ENCODE peak calls at places on chromosome 11, in five cellular contexts. One of them, this sample, is unnamed.

GRCh38 chr11:73758451-73758850 is 2.4 kb downstream of the RAB6A start:
- DNase-seq in astrocyte: no peak
- DNase-seq in hepatocyte: no peak
- DNase-seq in uterus: no peak
- DNase-seq in AG09309: no peak
- DNase-seq in this sample: no peak

GRCh38 chr11:11348303-11348702 is 4.7 kb downstream of the CSNK2A3 start:
- DNase-seq in astrocyte: no peak
- DNase-seq in hepatocyte: no peak
- DNase-seq in uterus: no peak
- DNase-seq in AG09309: no peak
- DNase-seq in this sample: no peak

GRCh38 chr11:110376711-110377324 is 52.9 kb upstream of the FDX1 start:
- DNase-seq in astrocyte: peak
- DNase-seq in hepatocyte: peak
- DNase-seq in uterus: peak
- DNase-seq in AG09309: peak
- DNase-seq in this sample: peak

GRCh38 chr11:129458756-129459535 is 83.3 kb downstream of the BARX2 start:
- DNase-seq in astrocyte: no peak
- DNase-seq in hepatocyte: peak
- DNase-seq in uterus: no peak
- DNase-seq in AG09309: no peak
- DNase-seq in this sample: no peak

GRCh38 chr11:98495016-98495415 is 525.7 kb upstream of the CNTN5 start:
- DNase-seq in astrocyte: no peak
- DNase-seq in hepatocyte: no peak
- DNase-seq in uterus: no peak
- DNase-seq in AG09309: no peak
- DNase-seq in this sample: no peak

GRCh38 chr11:133842053-133842452 is 3.3 kb downstream of the SPATA19 start:
- DNase-seq in astrocyte: no peak
- DNase-seq in hepatocyte: no peak
- DNase-seq in uterus: no peak
- DNase-seq in AG09309: no peak
- DNase-seq in this sample: no peak

GRCh38 chr11:105148241-105148640 is 8.7 kb upstream of the CARD18 start:
- DNase-seq in astrocyte: no peak
- DNase-seq in hepatocyte: no peak
- DNase-seq in uterus: no peak
- DNase-seq in AG09309: no peak
- DNase-seq in this sample: no peak

GRCh38 chr11:78192911-78193341 is 4.2 kb downstream of the USP35 start:
- DNase-seq in astrocyte: no peak
- DNase-seq in hepatocyte: no peak
- DNase-seq in uterus: no peak
- DNase-seq in AG09309: no peak
- DNase-seq in this sample: no peak

GRCh38 chr11:91776660-91777059 is 448.0 kb upstream of the FAT3 start:
- DNase-seq in astrocyte: no peak
- DNase-seq in hepatocyte: no peak
- DNase-seq in uterus: no peak
- DNase-seq in AG09309: no peak
- DNase-seq in this sample: no peak

GRCh38 chr11:88402192-88402715 is 64.7 kb upstream of the CTSC start:
- DNase-seq in astrocyte: peak
- DNase-seq in hepatocyte: no peak
- DNase-seq in uterus: no peak
- DNase-seq in AG09309: peak
- DNase-seq in this sample: no peak

GRCh38 chr11:8989411-8989810 is 14.4 kb downstream of the NRIP3 start:
- DNase-seq in astrocyte: peak
- DNase-seq in hepatocyte: no peak
- DNase-seq in uterus: no peak
- DNase-seq in AG09309: peak
- DNase-seq in this sample: no peak

GRCh38 chr11:94671553-94672366 is 96.4 kb upstream of the AMOTL1 start:
- DNase-seq in astrocyte: no peak
- DNase-seq in hepatocyte: no peak
- DNase-seq in uterus: no peak
- DNase-seq in AG09309: no peak
- DNase-seq in this sample: no peak

GRCh38 chr11:33636104-33636503 is 64.5 kb downstream of the C11orf91 start:
- DNase-seq in astrocyte: no peak
- DNase-seq in hepatocyte: no peak
- DNase-seq in uterus: no peak
- DNase-seq in AG09309: peak
- DNase-seq in this sample: no peak

GRCh38 chr11:60764879-60765278 is 8.2 kb downstream of the MS4A15 start:
- DNase-seq in astrocyte: no peak
- DNase-seq in hepatocyte: no peak
- DNase-seq in uterus: no peak
- DNase-seq in AG09309: no peak
- DNase-seq in this sample: no peak

GRCh38 chr11:8928981-8929615 is 3.6 kb downstream of the C11orf16 start:
- DNase-seq in astrocyte: peak
- DNase-seq in hepatocyte: no peak
- DNase-seq in uterus: no peak
- DNase-seq in AG09309: peak
- DNase-seq in this sample: no peak

GRCh38 chr11:118998388-118998717 is 415 bp downstream of the CENATAC start:
- DNase-seq in astrocyte: no peak
- DNase-seq in hepatocyte: no peak
- DNase-seq in uterus: no peak
- DNase-seq in AG09309: no peak
- DNase-seq in this sample: no peak

GRCh38 chr11:117834838-117835443 is 10.4 kb upstream of the FXYD2 start:
- DNase-seq in astrocyte: no peak
- DNase-seq in hepatocyte: no peak
- DNase-seq in uterus: peak
- DNase-seq in AG09309: no peak
- DNase-seq in this sample: no peak

GRCh38 chr11:121478895-121479281 is 26.1 kb upstream of the SORL1-AS1 start:
- DNase-seq in astrocyte: no peak
- DNase-seq in hepatocyte: no peak
- DNase-seq in uterus: no peak
- DNase-seq in AG09309: no peak
- DNase-seq in this sample: no peak

DNA sequence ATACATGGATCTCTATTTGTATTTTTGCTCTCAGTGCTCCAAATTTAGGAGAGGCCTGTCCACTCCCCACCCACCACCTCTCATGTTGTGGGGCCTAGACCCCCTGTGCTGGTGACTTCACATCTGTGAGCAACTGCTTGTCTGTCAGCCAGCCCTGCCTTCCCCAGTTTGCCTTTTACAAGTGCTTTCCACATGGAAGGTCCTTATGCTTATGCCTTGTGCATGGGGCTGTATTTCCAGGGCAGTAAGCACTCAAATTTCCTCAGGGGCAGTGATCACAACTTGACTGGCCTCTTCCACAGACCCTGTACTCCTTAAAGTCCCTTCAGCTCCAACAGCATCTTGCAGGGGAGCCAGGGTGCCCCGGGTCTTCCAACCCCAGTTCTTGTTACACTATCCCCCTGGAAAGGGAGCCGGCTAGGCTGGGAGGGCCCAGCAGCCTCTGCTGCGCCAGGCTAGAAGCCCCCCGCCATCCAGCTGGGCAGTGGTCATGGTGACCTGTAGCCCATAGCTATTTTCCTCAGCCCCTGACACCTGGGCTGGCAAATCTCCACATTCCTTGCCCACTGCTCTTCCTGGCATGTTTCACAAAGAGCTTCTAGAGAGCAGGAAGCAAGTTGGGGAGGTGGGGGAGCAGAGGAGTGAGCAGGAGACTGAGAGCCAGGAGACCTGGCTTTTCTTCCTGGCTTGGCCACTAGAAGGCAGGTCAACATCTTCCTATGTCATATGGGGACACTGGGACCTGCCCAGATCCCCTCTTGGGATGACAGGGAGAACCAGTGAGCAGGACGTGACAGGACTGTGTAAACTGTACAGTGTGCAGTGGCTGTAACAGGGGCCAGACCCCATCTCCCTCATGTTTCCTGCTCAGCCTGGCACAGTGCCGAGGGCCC is 29.7 kb downstream of the GDPD5 start:
- DNase-seq in astrocyte: no peak
- DNase-seq in hepatocyte: no peak
- DNase-seq in uterus: no peak
- DNase-seq in AG09309: no peak
- DNase-seq in this sample: no peak
- TF ChIP-seq CTCF in astrocyte: no peak
- TF ChIP-seq CTCF in hepatocyte: no peak
- TF ChIP-seq CTCF in uterus: no peak
- TF ChIP-seq CTCF in AG09309: no peak
- TF ChIP-seq CTCF in this sample: peak

GRCh38 chr11:106920899-106921504 is 97.3 kb downstream of the GUCY1A2 start:
- DNase-seq in astrocyte: no peak
- DNase-seq in hepatocyte: no peak
- DNase-seq in uterus: no peak
- DNase-seq in AG09309: no peak
- DNase-seq in this sample: no peak

GRCh38 chr11:106914409-106914808 is 103.9 kb downstream of the GUCY1A2 start:
- DNase-seq in astrocyte: no peak
- DNase-seq in hepatocyte: no peak
- DNase-seq in uterus: no peak
- DNase-seq in AG09309: no peak
- DNase-seq in this sample: no peak

GRCh38 chr11:106917973-106918372 is 100.3 kb downstream of the GUCY1A2 start:
- DNase-seq in astrocyte: no peak
- DNase-seq in hepatocyte: no peak
- DNase-seq in uterus: no peak
- DNase-seq in AG09309: no peak
- DNase-seq in this sample: no peak
- TF ChIP-seq CTCF in astrocyte: peak
- TF ChIP-seq CTCF in hepatocyte: peak
- TF ChIP-seq CTCF in uterus: no peak
- TF ChIP-seq CTCF in AG09309: peak
- TF ChIP-seq CTCF in this sample: peak

GRCh38 chr11:119999220-119999619 is 138.7 kb downstream of the TRIM29 start:
- DNase-seq in astrocyte: no peak
- DNase-seq in hepatocyte: no peak
- DNase-seq in uterus: no peak
- DNase-seq in AG09309: no peak
- DNase-seq in this sample: no peak
- TF ChIP-seq CTCF in astrocyte: no peak
- TF ChIP-seq CTCF in hepatocyte: peak
- TF ChIP-seq CTCF in uterus: no peak
- TF ChIP-seq CTCF in AG09309: peak
- TF ChIP-seq CTCF in this sample: no peak

GRCh38 chr11:65615229-65615949 is at the start of gene PCNX3:
- DNase-seq in astrocyte: peak
- DNase-seq in hepatocyte: peak
- DNase-seq in uterus: peak
- DNase-seq in AG09309: peak
- DNase-seq in this sample: peak
- TF ChIP-seq CTCF in astrocyte: no peak
- TF ChIP-seq CTCF in hepatocyte: no peak
- TF ChIP-seq CTCF in uterus: peak
- TF ChIP-seq CTCF in AG09309: no peak
- TF ChIP-seq CTCF in this sample: no peak